ENCODE peak calls at places on chromosomes 7 and 10, in nine cellular contexts. One of them, this sample, is unnamed.

GRCh38 chr7:15309891-15310290 is 251.9 kb downstream of the AGMO start:
- DNase-seq in PC-3: peak
- DNase-seq in GM23248: peak
- DNase-seq in OCI-LY7: no peak
- DNase-seq in SK-N-SH: no peak
- DNase-seq in MM.1S: no peak
- DNase-seq in HCT116: no peak
- DNase-seq in hepatocyte: no peak
- DNase-seq in neural progenitor cell: no peak
- DNase-seq in this sample: no peak

GRCh38 chr10:133260895-133261725 is 15.6 kb downstream of the ADAM8 start:
- DNase-seq in PC-3: peak
- DNase-seq in GM23248: peak
- DNase-seq in OCI-LY7: peak
- DNase-seq in SK-N-SH: peak
- DNase-seq in MM.1S: peak
- DNase-seq in HCT116: no peak
- DNase-seq in hepatocyte: peak
- DNase-seq in neural progenitor cell: peak
- DNase-seq in this sample: peak

GRCh38 chr7:51123322-51124021 is 193.1 kb downstream of the COBL start:
- DNase-seq in PC-3: peak
- DNase-seq in GM23248: peak
- DNase-seq in OCI-LY7: no peak
- DNase-seq in SK-N-SH: no peak
- DNase-seq in MM.1S: no peak
- DNase-seq in HCT116: peak
- DNase-seq in hepatocyte: no peak
- DNase-seq in neural progenitor cell: no peak
- DNase-seq in this sample: no peak

GRCh38 chr7:142083605-142084004 is 27.9 kb upstream of the MGAM2 start:
- DNase-seq in PC-3: no peak
- DNase-seq in GM23248: no peak
- DNase-seq in OCI-LY7: no peak
- DNase-seq in SK-N-SH: no peak
- DNase-seq in MM.1S: no peak
- DNase-seq in HCT116: no peak
- DNase-seq in hepatocyte: no peak
- DNase-seq in neural progenitor cell: no peak
- DNase-seq in this sample: no peak

GRCh38 chr7:16420649-16421332 is 547 bp downstream of the CRPPA start:
- DNase-seq in PC-3: peak
- DNase-seq in GM23248: peak
- DNase-seq in OCI-LY7: no peak
- DNase-seq in SK-N-SH: peak
- DNase-seq in MM.1S: peak
- DNase-seq in HCT116: peak
- DNase-seq in hepatocyte: peak
- DNase-seq in neural progenitor cell: peak
- DNase-seq in this sample: peak

GRCh38 chr7:5478568-5479045 is 55.0 kb upstream of the TNRC18 start:
- DNase-seq in PC-3: no peak
- DNase-seq in GM23248: no peak
- DNase-seq in OCI-LY7: no peak
- DNase-seq in SK-N-SH: peak
- DNase-seq in MM.1S: no peak
- DNase-seq in HCT116: no peak
- DNase-seq in hepatocyte: peak
- DNase-seq in neural progenitor cell: no peak
- DNase-seq in this sample: no peak

GRCh38 chr10:132521466-132522102 is 16.0 kb upstream of the INPP5A start:
- DNase-seq in PC-3: no peak
- DNase-seq in GM23248: no peak
- DNase-seq in OCI-LY7: no peak
- DNase-seq in SK-N-SH: no peak
- DNase-seq in MM.1S: no peak
- DNase-seq in HCT116: no peak
- DNase-seq in hepatocyte: no peak
- DNase-seq in neural progenitor cell: no peak
- DNase-seq in this sample: no peak

GRCh38 chr10:100637785-100638184 is 102.0 kb downstream of the HIF1AN start:
- DNase-seq in PC-3: peak
- DNase-seq in GM23248: peak
- DNase-seq in OCI-LY7: no peak
- DNase-seq in SK-N-SH: peak
- DNase-seq in MM.1S: no peak
- DNase-seq in HCT116: peak
- DNase-seq in hepatocyte: peak
- DNase-seq in neural progenitor cell: peak
- DNase-seq in this sample: peak

GRCh38 chr7:9889557-9889956 is 1084.1 kb upstream of the PHF14 start:
- DNase-seq in PC-3: no peak
- DNase-seq in GM23248: no peak
- DNase-seq in OCI-LY7: no peak
- DNase-seq in SK-N-SH: no peak
- DNase-seq in MM.1S: peak
- DNase-seq in HCT116: no peak
- DNase-seq in hepatocyte: peak
- DNase-seq in neural progenitor cell: no peak
- DNase-seq in this sample: no peak

GRCh38 chr10:14584643-14585042 is 190.1 kb downstream of the FAM107B start:
- DNase-seq in PC-3: no peak
- DNase-seq in GM23248: no peak
- DNase-seq in OCI-LY7: no peak
- DNase-seq in SK-N-SH: no peak
- DNase-seq in MM.1S: peak
- DNase-seq in HCT116: no peak
- DNase-seq in hepatocyte: no peak
- DNase-seq in neural progenitor cell: no peak
- DNase-seq in this sample: peak

GRCh38 chr7:44291066-44291732 is 34.2 kb downstream of the CAMK2B start:
- DNase-seq in PC-3: peak
- DNase-seq in GM23248: no peak
- DNase-seq in OCI-LY7: no peak
- DNase-seq in SK-N-SH: peak
- DNase-seq in MM.1S: no peak
- DNase-seq in HCT116: no peak
- DNase-seq in hepatocyte: no peak
- DNase-seq in neural progenitor cell: no peak
- DNase-seq in this sample: no peak

GRCh38 chr10:74434577-74434976 is 283.6 kb downstream of the ADK start:
- DNase-seq in PC-3: no peak
- DNase-seq in GM23248: no peak
- DNase-seq in OCI-LY7: no peak
- DNase-seq in SK-N-SH: no peak
- DNase-seq in MM.1S: no peak
- DNase-seq in HCT116: no peak
- DNase-seq in hepatocyte: no peak
- DNase-seq in neural progenitor cell: no peak
- DNase-seq in this sample: no peak

GRCh38 chr10:74433595-74433956 is 282.6 kb downstream of the ADK start:
- DNase-seq in PC-3: peak
- DNase-seq in GM23248: peak
- DNase-seq in OCI-LY7: no peak
- DNase-seq in SK-N-SH: no peak
- DNase-seq in MM.1S: no peak
- DNase-seq in HCT116: no peak
- DNase-seq in hepatocyte: no peak
- DNase-seq in neural progenitor cell: no peak
- DNase-seq in this sample: no peak

GRCh38 chr10:74433993-74434392 is 283.0 kb downstream of the ADK start:
- DNase-seq in PC-3: no peak
- DNase-seq in GM23248: peak
- DNase-seq in OCI-LY7: no peak
- DNase-seq in SK-N-SH: no peak
- DNase-seq in MM.1S: no peak
- DNase-seq in HCT116: no peak
- DNase-seq in hepatocyte: no peak
- DNase-seq in neural progenitor cell: no peak
- DNase-seq in this sample: no peak

GRCh38 chr10:74432841-74433594 is 282.0 kb downstream of the ADK start:
- DNase-seq in PC-3: peak
- DNase-seq in GM23248: peak
- DNase-seq in OCI-LY7: no peak
- DNase-seq in SK-N-SH: peak
- DNase-seq in MM.1S: no peak
- DNase-seq in HCT116: no peak
- DNase-seq in hepatocyte: peak
- DNase-seq in neural progenitor cell: no peak
- DNase-seq in this sample: no peak

GRCh38 chr10:74431816-74432215 is 280.8 kb downstream of the ADK start:
- DNase-seq in PC-3: no peak
- DNase-seq in GM23248: no peak
- DNase-seq in OCI-LY7: no peak
- DNase-seq in SK-N-SH: no peak
- DNase-seq in MM.1S: no peak
- DNase-seq in HCT116: no peak
- DNase-seq in hepatocyte: no peak
- DNase-seq in neural progenitor cell: no peak
- DNase-seq in this sample: no peak
- TF ChIP-seq EZH2phosphoT487 in PC-3: no peak
- TF ChIP-seq EZH2phosphoT487 in GM23248: no peak
- TF ChIP-seq EZH2phosphoT487 in OCI-LY7: no peak
- TF ChIP-seq EZH2phosphoT487 in SK-N-SH: no peak
- TF ChIP-seq EZH2phosphoT487 in MM.1S: no peak
- TF ChIP-seq EZH2phosphoT487 in HCT116: no peak
- TF ChIP-seq EZH2phosphoT487 in hepatocyte: no peak
- TF ChIP-seq EZH2phosphoT487 in neural progenitor cell: no peak
- TF ChIP-seq EZH2phosphoT487 in this sample: no peak

GRCh38 chr10:64449603-64450002 is 928.4 kb downstream of the REEP3 start:
- DNase-seq in PC-3: peak
- DNase-seq in GM23248: no peak
- DNase-seq in OCI-LY7: no peak
- DNase-seq in SK-N-SH: no peak
- DNase-seq in MM.1S: no peak
- DNase-seq in HCT116: no peak
- DNase-seq in hepatocyte: no peak
- DNase-seq in neural progenitor cell: no peak
- DNase-seq in this sample: no peak
- TF ChIP-seq EZH2phosphoT487 in PC-3: no peak
- TF ChIP-seq EZH2phosphoT487 in GM23248: no peak
- TF ChIP-seq EZH2phosphoT487 in OCI-LY7: no peak
- TF ChIP-seq EZH2phosphoT487 in SK-N-SH: no peak
- TF ChIP-seq EZH2phosphoT487 in MM.1S: no peak
- TF ChIP-seq EZH2phosphoT487 in HCT116: no peak
- TF ChIP-seq EZH2phosphoT487 in hepatocyte: no peak
- TF ChIP-seq EZH2phosphoT487 in neural progenitor cell: no peak
- TF ChIP-seq EZH2phosphoT487 in this sample: no peak

GRCh38 chr10:116699783-116700150 is 42.6 kb downstream of the HSPA12A start:
- DNase-seq in PC-3: no peak
- DNase-seq in GM23248: no peak
- DNase-seq in OCI-LY7: no peak
- DNase-seq in SK-N-SH: no peak
- DNase-seq in MM.1S: no peak
- DNase-seq in HCT116: no peak
- DNase-seq in hepatocyte: no peak
- DNase-seq in neural progenitor cell: peak
- DNase-seq in this sample: no peak
- TF ChIP-seq EZH2phosphoT487 in PC-3: no peak
- TF ChIP-seq EZH2phosphoT487 in GM23248: no peak
- TF ChIP-seq EZH2phosphoT487 in OCI-LY7: no peak
- TF ChIP-seq EZH2phosphoT487 in SK-N-SH: no peak
- TF ChIP-seq EZH2phosphoT487 in MM.1S: no peak
- TF ChIP-seq EZH2phosphoT487 in HCT116: no peak
- TF ChIP-seq EZH2phosphoT487 in hepatocyte: no peak
- TF ChIP-seq EZH2phosphoT487 in neural progenitor cell: no peak
- TF ChIP-seq EZH2phosphoT487 in this sample: no peak

DNA sequence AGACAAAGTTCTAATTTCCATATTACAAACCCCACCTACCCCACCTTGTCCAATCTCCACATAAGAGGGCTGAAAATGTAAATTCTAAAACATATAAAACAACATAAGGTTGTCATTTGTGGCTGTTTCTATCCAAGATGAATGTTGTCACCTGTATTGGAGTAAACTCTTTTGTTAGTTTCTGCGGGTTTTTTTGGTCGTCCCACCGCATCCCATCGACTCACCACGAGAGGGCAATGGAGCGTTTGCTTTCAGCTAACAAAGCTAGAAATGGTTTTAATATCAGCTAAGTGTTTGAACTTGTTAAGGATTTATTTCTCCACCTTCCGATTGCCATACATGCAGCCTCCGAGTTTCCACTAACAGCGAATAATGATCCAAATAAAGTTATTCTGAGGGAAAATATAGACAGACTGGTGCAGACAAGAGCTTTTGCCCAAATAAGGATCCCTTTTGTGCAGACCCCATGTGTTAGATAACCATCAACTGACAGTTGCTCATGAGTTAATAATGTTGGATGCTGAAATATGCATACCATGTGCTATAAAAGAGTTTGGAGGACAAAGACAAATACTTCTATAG is 137.2 kb downstream of the ARID5B start:
- DNase-seq in PC-3: peak
- DNase-seq in GM23248: peak
- DNase-seq in OCI-LY7: peak
- DNase-seq in SK-N-SH: peak
- DNase-seq in MM.1S: peak
- DNase-seq in HCT116: peak
- DNase-seq in hepatocyte: peak
- DNase-seq in neural progenitor cell: peak
- DNase-seq in this sample: peak
- TF ChIP-seq EZH2phosphoT487 in PC-3: no peak
- TF ChIP-seq EZH2phosphoT487 in GM23248: no peak
- TF ChIP-seq EZH2phosphoT487 in OCI-LY7: no peak
- TF ChIP-seq EZH2phosphoT487 in SK-N-SH: no peak
- TF ChIP-seq EZH2phosphoT487 in MM.1S: no peak
- TF ChIP-seq EZH2phosphoT487 in HCT116: no peak
- TF ChIP-seq EZH2phosphoT487 in hepatocyte: no peak
- TF ChIP-seq EZH2phosphoT487 in neural progenitor cell: no peak
- TF ChIP-seq EZH2phosphoT487 in this sample: no peak